ENCODE peak calls at places on chromosomes 1 and 21, in eight cellular contexts. O is MM.1S, C is fibroblast of lung, T is lower leg skin, E is psoas muscle, P is HCT116, G is transverse colon, W is cardiac muscle cell. L is an unnamed sample.

GRCh38 chr1:173149887-173150286 is 57.2 kb downstream of the TNFSF4 start:
- DNase-seq in P (no peak), O (no peak), T (peak), W (peak), G (no peak), C (peak), E (no peak), L (peak)

GRCh38 chr1:193264313-193265065 is 78.1 kb upstream of the B3GALT2 start:
- DNase-seq in G (no peak), O (no peak), P (no peak), T (no peak), C (no peak), W (peak), E (no peak), L (peak)

GRCh38 chr1:29395724-29396437 is 159.6 kb downstream of the PTPRU start:
- DNase-seq in G (no peak), T (no peak), C (no peak), W (no peak), O (no peak), P (no peak), E (no peak), L (no peak)

GRCh38 chr21:37368536-37369279 is 2.1 kb downstream of the DYRK1A start:
- DNase-seq in G (no peak), C (peak), T (no peak), W (peak), O (no peak), E (no peak), P (no peak), L (no peak)

GRCh38 chr1:178575611-178576331 is 62.9 kb downstream of the TEX35 start:
- DNase-seq in G (no peak), T (no peak), E (no peak), W (no peak), O (no peak), C (peak), P (no peak), L (no peak)

GRCh38 chr1:161192476-161193465 is 6.1 kb downstream of the ADAMTS4 start:
- DNase-seq in G (peak), O (peak), C (peak), W (peak), T (peak), E (peak), P (peak), L (peak)

GRCh38 chr1:116724765-116725375 is 29.4 kb upstream of the CD2 start:
- DNase-seq in E (peak), T (no peak), W (peak), P (peak), G (peak), C (peak), O (peak), L (peak)

GRCh38 chr1:220990417-220991337 is 111.4 kb downstream of the HLX start:
- DNase-seq in G (no peak), O (no peak), C (peak), E (no peak), P (peak), T (no peak), W (peak), L (peak)

GRCh38 chr21:46168238-46168637 is 12.9 kb upstream of the FTCD start:
- DNase-seq in E (no peak), P (no peak), W (no peak), G (no peak), T (no peak), O (no peak), C (no peak), L (no peak)

GRCh38 chr1:181469829-181470228 is 13.5 kb upstream of the CACNA1E start:
- DNase-seq in G (no peak), E (no peak), O (no peak), P (no peak), C (peak), W (peak), T (no peak), L (peak)

GRCh38 chr1:44500181-44501021 is 95.3 kb downstream of the RNF220 start:
- DNase-seq in P (no peak), G (no peak), O (no peak), T (no peak), E (no peak), C (peak), W (peak), L (peak)

GRCh38 chr1:111570781-111571181 is 48.8 kb upstream of the RAP1A start:
- DNase-seq in G (peak), T (no peak), E (no peak), O (no peak), P (peak), W (peak), C (no peak), L (no peak)

GRCh38 chr21:17789660-17790059 is 29.5 kb downstream of the C21orf91 start:
- DNase-seq in G (no peak), O (peak), E (no peak), C (no peak), T (no peak), W (no peak), P (no peak), L (no peak)

GRCh38 chr1:92797961-92798360 is 13.1 kb upstream of the EVI5 start:
- DNase-seq in E (no peak), C (no peak), G (no peak), P (no peak), T (no peak), W (peak), O (no peak), L (peak)

GRCh38 chr1:89767618-89768017 is 53.2 kb upstream of the LRRC8D start:
- DNase-seq in C (no peak), E (no peak), G (no peak), P (no peak), W (no peak), O (no peak), T (no peak), L (no peak)

GRCh38 chr1:243754348-243754747 is 95.7 kb downstream of the AKT3 start:
- DNase-seq in W (no peak), O (no peak), T (no peak), G (no peak), E (no peak), P (no peak), C (no peak), L (no peak)

GRCh38 chr1:181318022-181318857 is 165.1 kb upstream of the CACNA1E start:
- DNase-seq in T (no peak), G (no peak), E (no peak), C (no peak), P (no peak), W (peak), O (no peak), L (no peak)

GRCh38 chr1:211490821-211491415 is 1.0 kb downstream of the RD3 start:
- DNase-seq in W (no peak), E (no peak), O (no peak), P (no peak), C (no peak), T (no peak), G (no peak), L (no peak)

GRCh38 chr1:91583326-91583755 is 82.7 kb downstream of the CDC7 start:
- DNase-seq in P (no peak), W (no peak), E (no peak), G (peak), T (no peak), O (no peak), C (peak), L (peak)

GRCh38 chr1:3021801-3022401 is 634 bp downstream of the ACTRT2 start:
- DNase-seq in C (no peak), G (peak), T (no peak), E (no peak), W (no peak), P (no peak), O (no peak), L (no peak)

GRCh38 chr1:107326823-107327445 is 186.1 kb downstream of the NTNG1 start:
- DNase-seq in T (no peak), E (no peak), O (peak), C (peak), P (no peak), W (no peak), G (no peak), L (no peak)

GRCh38 chr21:46374761-46375389 is 50.9 kb downstream of the PCNT start:
- DNase-seq in W (no peak), O (no peak), C (no peak), P (no peak), T (no peak), E (no peak), G (no peak), L (no peak)

GRCh38 chr1:155175927-155176371 is 2.3 kb downstream of the TRIM46 start:
- DNase-seq in G (peak), P (no peak), T (no peak), O (peak), C (no peak), E (no peak), W (no peak), L (no peak)

GRCh38 chr1:4761324-4761723 is 106.9 kb downstream of the AJAP1 start:
- DNase-seq in P (no peak), C (no peak), W (no peak), O (no peak), E (no peak), T (no peak), G (no peak), L (no peak)

GRCh38 chr1:233597489-233597901 is 16.4 kb upstream of the KCNK1 start:
- DNase-seq in C (peak), G (no peak), E (no peak), P (no peak), T (no peak), W (peak), O (no peak), L (peak)

GRCh38 chr1:36160949-36161485 is 5.1 kb downstream of the MAP7D1 start:
- DNase-seq in W (peak), G (peak), E (peak), O (peak), P (no peak), T (peak), C (peak), L (peak)

GRCh38 chr1:228405979-228406265 is 713 bp downstream of the TRIM11 start:
- DNase-seq in E (no peak), C (no peak), W (peak), G (peak), O (no peak), T (no peak), P (no peak), L (no peak)

GRCh38 chr1:13901041-13901440 is 201.1 kb downstream of the PRDM2 start:
- DNase-seq in C (no peak), W (no peak), T (no peak), O (no peak), G (no peak), P (no peak), E (no peak), L (no peak)

GRCh38 chr1:222620566-222620965 is 2.7 kb downstream of the MIA3 start:
- DNase-seq in T (no peak), P (no peak), W (no peak), G (no peak), E (no peak), C (no peak), O (peak), L (no peak)

GRCh38 chr1:243575070-243575469 is 275.0 kb downstream of the AKT3 start:
- DNase-seq in E (no peak), P (no peak), T (no peak), C (peak), O (no peak), G (no peak), W (no peak), L (no peak)

GRCh38 chr1:194289569-194290266 is 1103.3 kb upstream of the B3GALT2 start:
- DNase-seq in P (no peak), G (peak), E (no peak), O (peak), T (no peak), W (no peak), C (no peak), L (no peak)

GRCh38 chr1:213605732-213606131 is 382.0 kb upstream of the PROX1 start:
- DNase-seq in O (no peak), W (no peak), G (no peak), C (no peak), P (no peak), E (no peak), T (no peak), L (no peak)

GRCh38 chr1:61420243-61420642 is 304.7 kb downstream of the TM2D1 start:
- DNase-seq in E (no peak), C (no peak), G (no peak), P (no peak), O (peak), W (no peak), T (no peak), L (no peak)
- H3K4me3 ChIP-seq in E (no peak), C (no peak), G (no peak), P (no peak), O (peak), W (no peak), T (no peak), L (no peak)

GRCh38 chr1:177432897-177433296 is 262.1 kb downstream of the BRINP2 start:
- DNase-seq in T (no peak), C (peak), O (no peak), P (no peak), E (no peak), W (peak), G (no peak), L (peak)

GRCh38 chr1:177429234-177429633 is 258.5 kb downstream of the BRINP2 start:
- DNase-seq in C (no peak), W (no peak), P (no peak), G (no peak), T (no peak), O (no peak), E (no peak), L (no peak)

GRCh38 chr1:177426533-177426932 is 255.8 kb downstream of the BRINP2 start:
- DNase-seq in P (no peak), E (no peak), W (no peak), O (no peak), G (no peak), T (no peak), C (no peak), L (no peak)

GRCh38 chr1:177425241-177425640 is 254.5 kb downstream of the BRINP2 start:
- DNase-seq in O (no peak), T (no peak), C (no peak), W (no peak), P (no peak), G (no peak), E (no peak), L (no peak)

DNA sequence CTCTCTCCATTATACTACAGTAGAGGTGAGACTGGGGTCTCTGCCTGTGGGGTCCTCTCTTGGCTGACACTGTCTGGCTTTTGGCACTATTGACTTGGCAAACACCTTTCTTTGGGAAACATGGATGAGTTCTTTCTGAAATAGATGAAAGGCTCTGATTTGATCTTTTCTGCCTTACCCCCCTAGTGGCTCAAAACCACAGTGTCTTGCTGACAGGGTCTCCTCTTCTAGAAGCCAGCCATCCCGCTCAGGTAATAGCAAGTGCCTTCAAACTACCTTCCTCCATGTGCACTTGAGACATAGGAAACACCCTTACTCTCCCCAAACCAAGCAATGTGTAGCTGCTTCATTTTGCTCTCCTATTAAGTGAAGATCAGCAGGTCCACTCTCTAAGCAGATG is 260.4 kb downstream of the BRINP2 start:
- DNase-seq in E (no peak), G (no peak), O (no peak), W (no peak), C (no peak), T (no peak), P (no peak), L (no peak)
- TF ChIP-seq CTCF in E (no peak), G (no peak), O (no peak), W (no peak), C (no peak), T (no peak), P (no peak), L (no peak)

DNA sequence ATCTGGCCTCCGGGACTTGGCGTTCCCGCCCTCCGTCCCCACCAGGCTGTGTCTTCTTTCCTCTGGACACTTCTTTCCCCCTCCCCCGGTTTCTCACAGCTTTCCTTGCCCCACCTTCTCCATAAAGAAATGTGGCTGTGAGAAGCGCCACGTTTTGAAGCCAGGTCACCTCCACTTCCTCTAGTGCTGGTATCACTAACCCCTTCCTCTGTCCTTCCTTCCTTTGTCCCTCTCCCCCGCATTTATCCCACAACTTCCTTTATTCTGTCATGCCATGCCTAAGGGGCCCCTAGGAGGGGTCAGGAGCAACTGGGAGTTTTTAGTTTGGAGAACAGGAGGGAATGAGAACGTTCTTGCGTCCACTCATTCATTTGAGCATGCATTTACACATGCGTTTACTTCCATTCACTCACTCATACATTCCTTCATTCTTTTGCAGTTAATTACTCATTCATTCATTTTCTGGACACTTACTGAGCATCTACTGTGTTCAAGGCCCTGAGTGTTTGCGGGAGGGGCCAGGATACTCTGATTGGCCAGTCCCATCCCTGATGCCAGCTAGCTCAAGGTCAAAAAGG is 5.0 kb upstream of the ACOT11 start:
- DNase-seq in G (no peak), P (no peak), O (no peak), T (no peak), W (peak), C (no peak), E (no peak), L (peak)
- H3K4me3 ChIP-seq in G (peak), P (peak), O (no peak), T (no peak), W (peak), C (no peak), E (no peak), L (peak)

GRCh38 chr1:41423511-41424191 is 60.8 kb downstream of the EDN2 start:
- DNase-seq in E (peak), W (no peak), G (peak), O (no peak), T (no peak), C (no peak), P (no peak), L (no peak)
- TF ChIP-seq CTCF in E (peak), W (peak), G (no peak), O (no peak), T (no peak), C (no peak), P (peak), L (no peak)

GRCh38 chr21:26194811-26195251 is 24.3 kb upstream of the APP start:
- DNase-seq in T (no peak), G (no peak), W (no peak), C (peak), E (no peak), P (no peak), O (no peak), L (peak)
- H3K4me3 ChIP-seq in T (no peak), G (no peak), W (no peak), C (no peak), E (no peak), P (no peak), O (no peak), L (no peak)